ENCODE peak calls at places on chromosome 11, in five cellular contexts. P is B cell, L is ureter, H is K562, T is RCC 7860. R is an unnamed sample.

GRCh38 chr11:2800655-2801531 is 84.7 kb downstream of the CDKN1C start:
- DNase-seq in T (no peak), P (no peak), H (no peak), L (peak), R (no peak)

GRCh38 chr11:112931686-112932085 is 29.5 kb upstream of the NCAM1 start:
- DNase-seq in T (no peak), P (no peak), H (no peak), L (no peak), R (no peak)

GRCh38 chr11:128804481-128804880 is 62.6 kb downstream of the KCNJ1 start:
- DNase-seq in L (no peak), H (no peak), P (no peak), T (no peak), R (no peak)

GRCh38 chr11:78101073-78101472 is 21.4 kb upstream of the NDUFC2 start:
- DNase-seq in P (no peak), H (no peak), L (no peak), T (no peak), R (peak)

GRCh38 chr11:111826322-111826950 is 44.9 kb downstream of the ALG9 start:
- DNase-seq in L (no peak), T (no peak), P (no peak), H (no peak), R (no peak)

GRCh38 chr11:93199616-93200015 is 1.8 kb upstream of the SLC36A4 start:
- DNase-seq in L (no peak), P (no peak), T (no peak), H (no peak), R (no peak)

GRCh38 chr11:17548444-17548843 is 1.4 kb downstream of the OTOG start:
- DNase-seq in L (no peak), P (no peak), H (peak), T (no peak), R (no peak)

GRCh38 chr11:126186031-126186698 is 25.3 kb downstream of the RPUSD4 start:
- DNase-seq in T (no peak), L (no peak), P (no peak), H (no peak), R (no peak)

GRCh38 chr11:100887659-100888058 is 200.6 kb downstream of the ARHGAP42 start:
- DNase-seq in L (no peak), P (no peak), H (no peak), T (no peak), R (no peak)

GRCh38 chr11:76835928-76836612 is 24.6 kb upstream of the ACER3 start:
- DNase-seq in P (no peak), H (no peak), T (no peak), L (peak), R (no peak)

GRCh38 chr11:62152245-62153086 is 28.7 kb downstream of the INCENP start:
- DNase-seq in P (no peak), T (no peak), H (no peak), L (peak), R (no peak)

GRCh38 chr11:83836883-83837654 is 550.9 kb upstream of the CCDC90B start:
- DNase-seq in T (no peak), L (peak), P (peak), H (peak), R (peak)

GRCh38 chr11:2585566-2586090 is 114.2 kb downstream of the KCNQ1OT1 start:
- DNase-seq in P (peak), T (no peak), H (no peak), L (no peak), R (no peak)

GRCh38 chr11:77126156-77126775 is 1.8 kb upstream of the MYO7A start:
- DNase-seq in H (no peak), L (no peak), P (no peak), T (no peak), R (no peak)

GRCh38 chr11:92393218-92393617 is 168.6 kb downstream of the FAT3 start:
- DNase-seq in P (no peak), H (no peak), T (no peak), L (no peak), R (no peak)

GRCh38 chr11:65425105-65425970 is 2.7 kb downstream of the NEAT1 start:
- DNase-seq in L (no peak), P (peak), H (no peak), T (peak), R (peak)

GRCh38 chr11:70064726-70065317 is 13.3 kb upstream of the ANO1 start:
- DNase-seq in P (no peak), H (no peak), T (no peak), L (peak), R (no peak)

GRCh38 chr11:27460571-27460970 is 12.0 kb downstream of the LGR4 start:
- DNase-seq in L (no peak), H (no peak), P (no peak), T (peak), R (peak)

GRCh38 chr11:69293087-69293486 is 868 bp upstream of the MYEOV start:
- DNase-seq in T (no peak), L (no peak), P (no peak), H (no peak), R (no peak)